ENCODE peak calls at places on chromosomes 1 and 21, in ten cellular contexts. One of them, this sample, is unnamed.

GRCh38 chr1:247204177-247204647 is 32.4 kb upstream of the ZNF124 start:
- DNase-seq in dermis blood vessel endothelial cell: peak
- DNase-seq in cardiac fibroblast: no peak
- DNase-seq in stimulated activated CD8-positive, alpha-beta memory T cell treated with anti-CD3 and anti-CD28 coated beads, Interleukin-4, amount 100 ng/mL, for 4 hours: no peak
- DNase-seq in activated CD4-positive, alpha-beta T cell treated with anti-CD3 and anti-CD28 coated beads, Interleukin-2, amount 10 ng/mL, durations not matched to agents 7 days and 5 days: no peak
- DNase-seq in hippocampal formation: no peak
- DNase-seq in left ventricle myocardium inferior: no peak
- DNase-seq in CD4-positive, alpha-beta memory T cell: no peak
- DNase-seq in neural crest cell: no peak
- DNase-seq in iPS DF 6.9: no peak
- DNase-seq in this sample: no peak

GRCh38 chr1:77308889-77309621 is 27.2 kb downstream of the AK5 start:
- DNase-seq in dermis blood vessel endothelial cell: no peak
- DNase-seq in cardiac fibroblast: no peak
- DNase-seq in stimulated activated CD8-positive, alpha-beta memory T cell treated with anti-CD3 and anti-CD28 coated beads, Interleukin-4, amount 100 ng/mL, for 4 hours: no peak
- DNase-seq in activated CD4-positive, alpha-beta T cell treated with anti-CD3 and anti-CD28 coated beads, Interleukin-2, amount 10 ng/mL, durations not matched to agents 7 days and 5 days: no peak
- DNase-seq in hippocampal formation: no peak
- DNase-seq in left ventricle myocardium inferior: no peak
- DNase-seq in CD4-positive, alpha-beta memory T cell: peak
- DNase-seq in neural crest cell: no peak
- DNase-seq in iPS DF 6.9: no peak
- DNase-seq in this sample: no peak

GRCh38 chr1:87956766-87957165 is 628.1 kb downstream of the LMO4 start:
- DNase-seq in dermis blood vessel endothelial cell: no peak
- DNase-seq in cardiac fibroblast: no peak
- DNase-seq in stimulated activated CD8-positive, alpha-beta memory T cell treated with anti-CD3 and anti-CD28 coated beads, Interleukin-4, amount 100 ng/mL, for 4 hours: no peak
- DNase-seq in activated CD4-positive, alpha-beta T cell treated with anti-CD3 and anti-CD28 coated beads, Interleukin-2, amount 10 ng/mL, durations not matched to agents 7 days and 5 days: no peak
- DNase-seq in hippocampal formation: no peak
- DNase-seq in left ventricle myocardium inferior: no peak
- DNase-seq in CD4-positive, alpha-beta memory T cell: no peak
- DNase-seq in neural crest cell: no peak
- DNase-seq in iPS DF 6.9: no peak
- DNase-seq in this sample: no peak

GRCh38 chr1:64532646-64533045 is 62.7 kb downstream of the CACHD1 start:
- DNase-seq in dermis blood vessel endothelial cell: no peak
- DNase-seq in cardiac fibroblast: no peak
- DNase-seq in stimulated activated CD8-positive, alpha-beta memory T cell treated with anti-CD3 and anti-CD28 coated beads, Interleukin-4, amount 100 ng/mL, for 4 hours: no peak
- DNase-seq in activated CD4-positive, alpha-beta T cell treated with anti-CD3 and anti-CD28 coated beads, Interleukin-2, amount 10 ng/mL, durations not matched to agents 7 days and 5 days: no peak
- DNase-seq in hippocampal formation: no peak
- DNase-seq in left ventricle myocardium inferior: no peak
- DNase-seq in CD4-positive, alpha-beta memory T cell: no peak
- DNase-seq in neural crest cell: no peak
- DNase-seq in iPS DF 6.9: no peak
- DNase-seq in this sample: no peak

GRCh38 chr1:25829046-25829445 is 9.3 kb downstream of the MTFR1L start:
- DNase-seq in dermis blood vessel endothelial cell: no peak
- DNase-seq in cardiac fibroblast: no peak
- DNase-seq in stimulated activated CD8-positive, alpha-beta memory T cell treated with anti-CD3 and anti-CD28 coated beads, Interleukin-4, amount 100 ng/mL, for 4 hours: no peak
- DNase-seq in activated CD4-positive, alpha-beta T cell treated with anti-CD3 and anti-CD28 coated beads, Interleukin-2, amount 10 ng/mL, durations not matched to agents 7 days and 5 days: no peak
- DNase-seq in hippocampal formation: no peak
- DNase-seq in left ventricle myocardium inferior: no peak
- DNase-seq in CD4-positive, alpha-beta memory T cell: no peak
- DNase-seq in neural crest cell: no peak
- DNase-seq in iPS DF 6.9: no peak
- DNase-seq in this sample: no peak

GRCh38 chr1:25556791-25557476 is 13.5 kb downstream of the LDLRAP1 start:
- DNase-seq in dermis blood vessel endothelial cell: no peak
- DNase-seq in cardiac fibroblast: peak
- DNase-seq in stimulated activated CD8-positive, alpha-beta memory T cell treated with anti-CD3 and anti-CD28 coated beads, Interleukin-4, amount 100 ng/mL, for 4 hours: no peak
- DNase-seq in activated CD4-positive, alpha-beta T cell treated with anti-CD3 and anti-CD28 coated beads, Interleukin-2, amount 10 ng/mL, durations not matched to agents 7 days and 5 days: peak
- DNase-seq in hippocampal formation: no peak
- DNase-seq in left ventricle myocardium inferior: no peak
- DNase-seq in CD4-positive, alpha-beta memory T cell: peak
- DNase-seq in neural crest cell: no peak
- DNase-seq in iPS DF 6.9: no peak
- DNase-seq in this sample: no peak

GRCh38 chr1:89999628-90000027 is 4.7 kb downstream of the ZNF326 start:
- DNase-seq in dermis blood vessel endothelial cell: no peak
- DNase-seq in cardiac fibroblast: no peak
- DNase-seq in stimulated activated CD8-positive, alpha-beta memory T cell treated with anti-CD3 and anti-CD28 coated beads, Interleukin-4, amount 100 ng/mL, for 4 hours: no peak
- DNase-seq in activated CD4-positive, alpha-beta T cell treated with anti-CD3 and anti-CD28 coated beads, Interleukin-2, amount 10 ng/mL, durations not matched to agents 7 days and 5 days: no peak
- DNase-seq in hippocampal formation: no peak
- DNase-seq in left ventricle myocardium inferior: no peak
- DNase-seq in CD4-positive, alpha-beta memory T cell: no peak
- DNase-seq in neural crest cell: no peak
- DNase-seq in iPS DF 6.9: no peak
- DNase-seq in this sample: no peak

GRCh38 chr1:7478797-7479499 is 292.1 kb upstream of the VAMP3 start:
- DNase-seq in dermis blood vessel endothelial cell: peak
- DNase-seq in cardiac fibroblast: peak
- DNase-seq in stimulated activated CD8-positive, alpha-beta memory T cell treated with anti-CD3 and anti-CD28 coated beads, Interleukin-4, amount 100 ng/mL, for 4 hours: no peak
- DNase-seq in activated CD4-positive, alpha-beta T cell treated with anti-CD3 and anti-CD28 coated beads, Interleukin-2, amount 10 ng/mL, durations not matched to agents 7 days and 5 days: no peak
- DNase-seq in hippocampal formation: peak
- DNase-seq in left ventricle myocardium inferior: peak
- DNase-seq in CD4-positive, alpha-beta memory T cell: no peak
- DNase-seq in neural crest cell: no peak
- DNase-seq in iPS DF 6.9: no peak
- DNase-seq in this sample: no peak

GRCh38 chr1:56513095-56513494 is 66.3 kb downstream of the PLPP3 start:
- DNase-seq in dermis blood vessel endothelial cell: peak
- DNase-seq in cardiac fibroblast: peak
- DNase-seq in stimulated activated CD8-positive, alpha-beta memory T cell treated with anti-CD3 and anti-CD28 coated beads, Interleukin-4, amount 100 ng/mL, for 4 hours: no peak
- DNase-seq in activated CD4-positive, alpha-beta T cell treated with anti-CD3 and anti-CD28 coated beads, Interleukin-2, amount 10 ng/mL, durations not matched to agents 7 days and 5 days: no peak
- DNase-seq in hippocampal formation: no peak
- DNase-seq in left ventricle myocardium inferior: no peak
- DNase-seq in CD4-positive, alpha-beta memory T cell: no peak
- DNase-seq in neural crest cell: no peak
- DNase-seq in iPS DF 6.9: no peak
- DNase-seq in this sample: no peak

GRCh38 chr1:71630073-71630472 is 549.2 kb upstream of the ZRANB2 start:
- DNase-seq in dermis blood vessel endothelial cell: no peak
- DNase-seq in cardiac fibroblast: no peak
- DNase-seq in stimulated activated CD8-positive, alpha-beta memory T cell treated with anti-CD3 and anti-CD28 coated beads, Interleukin-4, amount 100 ng/mL, for 4 hours: no peak
- DNase-seq in activated CD4-positive, alpha-beta T cell treated with anti-CD3 and anti-CD28 coated beads, Interleukin-2, amount 10 ng/mL, durations not matched to agents 7 days and 5 days: no peak
- DNase-seq in hippocampal formation: no peak
- DNase-seq in left ventricle myocardium inferior: no peak
- DNase-seq in CD4-positive, alpha-beta memory T cell: no peak
- DNase-seq in neural crest cell: no peak
- DNase-seq in iPS DF 6.9: no peak
- DNase-seq in this sample: no peak

GRCh38 chr1:8822383-8823294 is 5.2 kb upstream of the RERE start:
- DNase-seq in dermis blood vessel endothelial cell: peak
- DNase-seq in cardiac fibroblast: peak
- DNase-seq in stimulated activated CD8-positive, alpha-beta memory T cell treated with anti-CD3 and anti-CD28 coated beads, Interleukin-4, amount 100 ng/mL, for 4 hours: no peak
- DNase-seq in activated CD4-positive, alpha-beta T cell treated with anti-CD3 and anti-CD28 coated beads, Interleukin-2, amount 10 ng/mL, durations not matched to agents 7 days and 5 days: no peak
- DNase-seq in hippocampal formation: no peak
- DNase-seq in left ventricle myocardium inferior: no peak
- DNase-seq in CD4-positive, alpha-beta memory T cell: no peak
- DNase-seq in neural crest cell: no peak
- DNase-seq in iPS DF 6.9: no peak
- DNase-seq in this sample: no peak

GRCh38 chr21:46622226-46622625 is 13.2 kb upstream of the PRMT2 start:
- DNase-seq in dermis blood vessel endothelial cell: peak
- DNase-seq in cardiac fibroblast: no peak
- DNase-seq in stimulated activated CD8-positive, alpha-beta memory T cell treated with anti-CD3 and anti-CD28 coated beads, Interleukin-4, amount 100 ng/mL, for 4 hours: no peak
- DNase-seq in activated CD4-positive, alpha-beta T cell treated with anti-CD3 and anti-CD28 coated beads, Interleukin-2, amount 10 ng/mL, durations not matched to agents 7 days and 5 days: peak
- DNase-seq in hippocampal formation: peak
- DNase-seq in left ventricle myocardium inferior: peak
- DNase-seq in CD4-positive, alpha-beta memory T cell: peak
- DNase-seq in neural crest cell: peak
- DNase-seq in iPS DF 6.9: no peak
- DNase-seq in this sample: no peak

GRCh38 chr1:241610056-241610815 is 29.9 kb downstream of the CHML start:
- DNase-seq in dermis blood vessel endothelial cell: peak
- DNase-seq in cardiac fibroblast: no peak
- DNase-seq in stimulated activated CD8-positive, alpha-beta memory T cell treated with anti-CD3 and anti-CD28 coated beads, Interleukin-4, amount 100 ng/mL, for 4 hours: no peak
- DNase-seq in activated CD4-positive, alpha-beta T cell treated with anti-CD3 and anti-CD28 coated beads, Interleukin-2, amount 10 ng/mL, durations not matched to agents 7 days and 5 days: no peak
- DNase-seq in hippocampal formation: no peak
- DNase-seq in left ventricle myocardium inferior: no peak
- DNase-seq in CD4-positive, alpha-beta memory T cell: no peak
- DNase-seq in neural crest cell: no peak
- DNase-seq in iPS DF 6.9: no peak
- DNase-seq in this sample: no peak

GRCh38 chr1:94325379-94326302 is 88.3 kb upstream of the ARHGAP29 start:
- DNase-seq in dermis blood vessel endothelial cell: peak
- DNase-seq in cardiac fibroblast: peak
- DNase-seq in stimulated activated CD8-positive, alpha-beta memory T cell treated with anti-CD3 and anti-CD28 coated beads, Interleukin-4, amount 100 ng/mL, for 4 hours: no peak
- DNase-seq in activated CD4-positive, alpha-beta T cell treated with anti-CD3 and anti-CD28 coated beads, Interleukin-2, amount 10 ng/mL, durations not matched to agents 7 days and 5 days: no peak
- DNase-seq in hippocampal formation: no peak
- DNase-seq in left ventricle myocardium inferior: no peak
- DNase-seq in CD4-positive, alpha-beta memory T cell: no peak
- DNase-seq in neural crest cell: no peak
- DNase-seq in iPS DF 6.9: no peak
- DNase-seq in this sample: no peak

GRCh38 chr1:19074361-19074901 is 118.0 kb upstream of the IFFO2 start:
- DNase-seq in dermis blood vessel endothelial cell: no peak
- DNase-seq in cardiac fibroblast: no peak
- DNase-seq in stimulated activated CD8-positive, alpha-beta memory T cell treated with anti-CD3 and anti-CD28 coated beads, Interleukin-4, amount 100 ng/mL, for 4 hours: peak
- DNase-seq in activated CD4-positive, alpha-beta T cell treated with anti-CD3 and anti-CD28 coated beads, Interleukin-2, amount 10 ng/mL, durations not matched to agents 7 days and 5 days: peak
- DNase-seq in hippocampal formation: no peak
- DNase-seq in left ventricle myocardium inferior: no peak
- DNase-seq in CD4-positive, alpha-beta memory T cell: peak
- DNase-seq in neural crest cell: no peak
- DNase-seq in iPS DF 6.9: no peak
- DNase-seq in this sample: peak

GRCh38 chr1:186722711-186723309 is 42.6 kb upstream of the PTGS2 start:
- DNase-seq in dermis blood vessel endothelial cell: peak
- DNase-seq in cardiac fibroblast: peak
- DNase-seq in stimulated activated CD8-positive, alpha-beta memory T cell treated with anti-CD3 and anti-CD28 coated beads, Interleukin-4, amount 100 ng/mL, for 4 hours: no peak
- DNase-seq in activated CD4-positive, alpha-beta T cell treated with anti-CD3 and anti-CD28 coated beads, Interleukin-2, amount 10 ng/mL, durations not matched to agents 7 days and 5 days: peak
- DNase-seq in hippocampal formation: no peak
- DNase-seq in left ventricle myocardium inferior: no peak
- DNase-seq in CD4-positive, alpha-beta memory T cell: no peak
- DNase-seq in neural crest cell: no peak
- DNase-seq in iPS DF 6.9: peak
- DNase-seq in this sample: no peak

GRCh38 chr21:44511219-44511937 is 28.6 kb downstream of the KRTAP10-1 start:
- DNase-seq in dermis blood vessel endothelial cell: no peak
- DNase-seq in cardiac fibroblast: no peak
- DNase-seq in stimulated activated CD8-positive, alpha-beta memory T cell treated with anti-CD3 and anti-CD28 coated beads, Interleukin-4, amount 100 ng/mL, for 4 hours: no peak
- DNase-seq in activated CD4-positive, alpha-beta T cell treated with anti-CD3 and anti-CD28 coated beads, Interleukin-2, amount 10 ng/mL, durations not matched to agents 7 days and 5 days: no peak
- DNase-seq in hippocampal formation: no peak
- DNase-seq in left ventricle myocardium inferior: no peak
- DNase-seq in CD4-positive, alpha-beta memory T cell: no peak
- DNase-seq in neural crest cell: no peak
- DNase-seq in iPS DF 6.9: no peak
- DNase-seq in this sample: no peak

GRCh38 chr1:199490804-199491527 is 536.5 kb upstream of the NR5A2 start:
- DNase-seq in dermis blood vessel endothelial cell: no peak
- DNase-seq in cardiac fibroblast: peak
- DNase-seq in stimulated activated CD8-positive, alpha-beta memory T cell treated with anti-CD3 and anti-CD28 coated beads, Interleukin-4, amount 100 ng/mL, for 4 hours: no peak
- DNase-seq in activated CD4-positive, alpha-beta T cell treated with anti-CD3 and anti-CD28 coated beads, Interleukin-2, amount 10 ng/mL, durations not matched to agents 7 days and 5 days: no peak
- DNase-seq in hippocampal formation: no peak
- DNase-seq in left ventricle myocardium inferior: no peak
- DNase-seq in CD4-positive, alpha-beta memory T cell: no peak
- DNase-seq in neural crest cell: no peak
- DNase-seq in iPS DF 6.9: no peak
- DNase-seq in this sample: no peak